ENCODE peak calls at places on chromosomes 2 and 18, in seven cellular contexts. N is T-helper 1 cell, Z is NCI-H2081, J is Panc1, K is kidney tubule cell, X is stomach, E is AG09309. Q is an unnamed sample.

GRCh38 chr2:145484443-145485086 is 964.6 kb upstream of the ZEB2 start:
- DNase-seq in J (peak; percentile 2), X (no peak), N (peak; percentile 9), Z (no peak), K (peak; percentile 62), E (peak; percentile 79), Q (no peak)

GRCh38 chr2:108388045-108388444 is 10.3 kb downstream of the SULT1C4 start:
- DNase-seq in J (no peak), X (no peak), K (peak; percentile 96), N (no peak), Z (no peak), E (no peak), Q (no peak)

GRCh38 chr2:39780825-39781600 is 2.0 kb upstream of the THUMPD2 start:
- DNase-seq in X (no peak), N (no peak), K (peak; percentile 46), E (no peak), J (no peak), Z (no peak), Q (no peak)

GRCh38 chr2:122340246-122340645 is 584.8 kb downstream of the TSN start:
- DNase-seq in K (peak; percentile 76), N (no peak), Z (no peak), J (no peak), X (no peak), E (no peak), Q (no peak)

GRCh38 chr2:41377837-41378236 is 670.0 kb upstream of the PKDCC start:
- DNase-seq in Z (no peak), N (no peak), X (no peak), J (no peak), E (no peak), K (no peak), Q (no peak)

GRCh38 chr2:168183308-168183997 is 63.9 kb downstream of the STK39 start:
- DNase-seq in K (no peak), Z (no peak), J (no peak), E (no peak), X (peak; percentile 37), N (no peak), Q (peak; percentile 4)

GRCh38 chr2:228681426-228681825 is 499.9 kb upstream of the SPHKAP start:
- DNase-seq in X (no peak), E (no peak), N (no peak), K (peak; percentile 58), Z (no peak), J (no peak), Q (no peak)

GRCh38 chr2:8803658-8804379 is 33.6 kb downstream of the KIDINS220 start:
- DNase-seq in Z (peak; percentile 3), E (peak; percentile 50), X (peak; percentile 62), N (peak; percentile 84), K (peak; percentile 95), J (peak; percentile 88), Q (peak; percentile 45)

GRCh38 chr18:44325903-44326650 is 354.6 kb upstream of the SETBP1 start:
- DNase-seq in N (no peak), X (peak; percentile 41), J (no peak), K (peak; percentile 58), Z (peak; percentile 63), E (peak; percentile 43), Q (peak; percentile 65)

GRCh38 chr2:134169788-134170187 is 84.1 kb upstream of the MGAT5 start:
- DNase-seq in E (no peak), N (peak; percentile 48), Z (no peak), J (no peak), K (no peak), X (no peak), Q (no peak)

GRCh38 chr2:224369028-224369632 is 32.8 kb downstream of the FAM124B start:
- DNase-seq in K (peak; percentile 49), Z (peak; percentile 47), J (no peak), N (peak; percentile 22), E (no peak), X (no peak), Q (peak; percentile 58)

GRCh38 chr2:95121495-95122196 is at the start of gene MRPS5:
- DNase-seq in Z (peak; percentile 70), X (peak; percentile 89), E (peak; percentile 4), J (no peak), N (peak; percentile 81), K (peak; percentile 77), Q (peak; percentile 78)

GRCh38 chr18:50805732-50806131 is 14.1 kb downstream of the MRO start:
- DNase-seq in K (peak; percentile 81), E (no peak), Z (no peak), N (no peak), X (no peak), J (no peak), Q (no peak)

GRCh38 chr18:5585653-5586052 is 41.9 kb upstream of the EPB41L3 start:
- DNase-seq in N (no peak), J (no peak), Z (no peak), K (no peak), X (no peak), E (no peak), Q (no peak)

GRCh38 chr2:104891145-104891544 is 37.2 kb downstream of the POU3F3 start:
- DNase-seq in Z (no peak), J (no peak), E (no peak), N (no peak), K (no peak), X (no peak), Q (no peak)

GRCh38 chr2:187055463-187055862 is 206.5 kb upstream of the ZSWIM2 start:
- DNase-seq in Z (no peak), E (no peak), X (no peak), N (no peak), K (peak; percentile 13), J (no peak), Q (no peak)

GRCh38 chr2:70643715-70644114 is 90.1 kb upstream of the TGFA start:
- DNase-seq in E (no peak), J (no peak), Z (no peak), N (no peak), K (peak; percentile 41), X (no peak), Q (peak; percentile 32)

GRCh38 chr2:127512362-127512761 is 13.9 kb downstream of the IWS1 start:
- DNase-seq in Z (no peak), K (no peak), E (no peak), X (no peak), N (no peak), J (no peak), Q (no peak)

GRCh38 chr2:98334439-98335078 is 11.7 kb upstream of the CNGA3 start:
- DNase-seq in X (no peak), N (no peak), Z (peak; percentile 15), J (peak; percentile 20), E (peak; percentile 74), K (peak; percentile 98), Q (no peak)

GRCh38 chr2:132392211-132392610 is 24.4 kb upstream of the GPR39 start:
- DNase-seq in X (no peak), J (no peak), E (no peak), Z (no peak), N (no peak), K (no peak), Q (no peak)

GRCh38 chr18:49813071-49813320 is 337 bp downstream of the ACAA2 start:
- DNase-seq in N (no peak), E (no peak), X (peak; percentile 27), K (no peak), J (no peak), Z (no peak), Q (peak; percentile 33)

GRCh38 chr2:210199186-210199765 is 26.0 kb downstream of the ACADL start:
- DNase-seq in K (peak; percentile 54), Z (peak; percentile 3), J (no peak), N (peak; percentile 11), X (no peak), E (no peak), Q (peak; percentile 30)

GRCh38 chr18:5728566-5728965 is 166.8 kb downstream of the TMEM200C start:
- DNase-seq in X (no peak), E (no peak), Z (no peak), J (no peak), K (no peak), N (no peak), Q (no peak)

GRCh38 chr2:160394153-160394552 is 99.5 kb downstream of the RBMS1 start:
- DNase-seq in E (no peak), K (peak; percentile 47), J (no peak), X (no peak), N (peak; percentile 77), Z (no peak), Q (no peak)

GRCh38 chr2:29544031-29544430 is 377.4 kb downstream of the ALK start:
- DNase-seq in J (no peak), X (no peak), E (no peak), K (no peak), N (no peak), Z (no peak), Q (no peak)

GRCh38 chr2:180191352-180192124 is 184.4 kb upstream of the CWC22 start:
- DNase-seq in X (peak; percentile 26), K (no peak), N (no peak), E (no peak), Z (no peak), J (no peak), Q (no peak)

GRCh38 chr2:185638771-185639170 is 99.8 kb upstream of the FSIP2 start:
- DNase-seq in J (no peak), Z (no peak), K (no peak), X (no peak), E (no peak), N (no peak), Q (no peak)

GRCh38 chr18:79789901-79790885 is 7.5 kb upstream of the KCNG2 start:
- DNase-seq in X (no peak), Z (no peak), K (no peak), E (no peak), N (no peak), J (no peak), Q (no peak)

GRCh38 chr2:239345251-239345650 is 55.6 kb downstream of the HDAC4 start:
- DNase-seq in E (no peak), Z (no peak), X (no peak), K (no peak), J (no peak), N (no peak), Q (no peak)

GRCh38 chr2:176814740-176815367 is 397.7 kb upstream of the HNRNPA3 start:
- DNase-seq in J (peak; percentile 4), K (peak; percentile 50), N (peak; percentile 38), X (no peak), Z (peak; percentile 36), E (no peak), Q (peak; percentile 16)

GRCh38 chr2:98507940-98508689 is 63.5 kb downstream of the INPP4A start:
- DNase-seq in N (no peak), J (no peak), Z (no peak), X (no peak), K (no peak), E (no peak), Q (no peak)

GRCh38 chr18:12989397-12990127 is 1.6 kb upstream of the CEP192 start:
- DNase-seq in Z (no peak), E (no peak), K (peak; percentile 44), J (no peak), X (no peak), N (no peak), Q (no peak)

Q was measured in NCI-H446.